ENCODE peak calls at places on chromosomes 13 and 19, in four cellular contexts. One of them, this sample, is unnamed.

GRCh38 chr13:31835932-31836331 is 96.6 kb downstream of the RXFP2 start:
- DNase-seq in GM12878: no peak
- DNase-seq in K562: no peak
- DNase-seq in HepG2: peak; percentile 5
- DNase-seq in this sample: no peak

GRCh38 chr19:13996928-13997636 is 9.0 kb downstream of the RFX1 start:
- DNase-seq in GM12878: no peak
- DNase-seq in K562: no peak
- DNase-seq in HepG2: no peak
- DNase-seq in this sample: no peak

GRCh38 chr13:25784119-25784518 is 267.7 kb downstream of the SHISA2 start:
- DNase-seq in GM12878: no peak
- DNase-seq in K562: no peak
- DNase-seq in HepG2: no peak
- DNase-seq in this sample: no peak

GRCh38 chr19:12733369-12733896 is 1.1 kb downstream of the TRIR start:
- DNase-seq in GM12878: no peak
- DNase-seq in K562: peak; percentile 71
- DNase-seq in HepG2: peak; percentile 44
- DNase-seq in this sample: no peak

GRCh38 chr13:76638882-76639281 is 247.3 kb downstream of the KCTD12 start:
- DNase-seq in GM12878: no peak
- DNase-seq in K562: no peak
- DNase-seq in HepG2: no peak
- DNase-seq in this sample: no peak

GRCh38 chr19:16052353-16052752 is 23.9 kb upstream of the TPM4 start:
- DNase-seq in GM12878: no peak
- DNase-seq in K562: no peak
- DNase-seq in HepG2: no peak
- DNase-seq in this sample: no peak

GRCh38 chr13:70841240-70842061 is 733.2 kb upstream of the KLHL1 start:
- DNase-seq in GM12878: no peak
- DNase-seq in K562: no peak
- DNase-seq in HepG2: no peak
- DNase-seq in this sample: no peak

GRCh38 chr13:66402546-66402945 is 827.6 kb downstream of the PCDH9 start:
- DNase-seq in GM12878: no peak
- DNase-seq in K562: no peak
- DNase-seq in HepG2: no peak
- DNase-seq in this sample: no peak

GRCh38 chr19:33771308-33772101 is 25.2 kb upstream of the KCTD15 start:
- DNase-seq in GM12878: no peak
- DNase-seq in K562: peak; percentile 78
- DNase-seq in HepG2: peak; percentile 50
- DNase-seq in this sample: peak; percentile 81

GRCh38 chr19:37655689-37656491 is 625 bp upstream of the ZFP30 start:
- DNase-seq in GM12878: peak; percentile 45
- DNase-seq in K562: peak; percentile 85
- DNase-seq in HepG2: peak; percentile 80
- DNase-seq in this sample: peak; percentile 82

GRCh38 chr13:106468207-106468606 is 67.3 kb downstream of the EFNB2 start:
- DNase-seq in GM12878: no peak
- DNase-seq in K562: no peak
- DNase-seq in HepG2: no peak
- DNase-seq in this sample: no peak

GRCh38 chr19:55373993-55374757 is 2.5 kb upstream of the TMEM190 start:
- DNase-seq in GM12878: no peak
- DNase-seq in K562: no peak
- DNase-seq in HepG2: no peak
- DNase-seq in this sample: no peak

GRCh38 chr13:81153478-81153877 is 812.6 kb upstream of the SPRY2 start:
- DNase-seq in GM12878: no peak
- DNase-seq in K562: no peak
- DNase-seq in HepG2: no peak
- DNase-seq in this sample: no peak

GRCh38 chr19:19406878-19407639 is 1.6 kb downstream of the GATAD2A start:
- DNase-seq in GM12878: no peak
- DNase-seq in K562: no peak
- DNase-seq in HepG2: peak; percentile 42
- DNase-seq in this sample: no peak

GRCh38 chr13:44649118-44649455 is 73.0 kb upstream of the TSC22D1 start:
- DNase-seq in GM12878: no peak
- DNase-seq in K562: no peak
- DNase-seq in HepG2: no peak
- DNase-seq in this sample: no peak

GRCh38 chr19:4633140-4633967 is 6.0 kb upstream of the TNFAIP8L1 start:
- DNase-seq in GM12878: peak; percentile 16
- DNase-seq in K562: peak; percentile 83
- DNase-seq in HepG2: peak; percentile 67
- DNase-seq in this sample: peak; percentile 80

GRCh38 chr19:21084343-21084742 is 2.3 kb downstream of the ZNF714 start:
- DNase-seq in GM12878: peak; percentile 12
- DNase-seq in K562: no peak
- DNase-seq in HepG2: no peak
- DNase-seq in this sample: no peak

GRCh38 chr13:51003642-51004041 is 94.1 kb downstream of the RNASEH2B start:
- DNase-seq in GM12878: no peak
- DNase-seq in K562: no peak
- DNase-seq in HepG2: no peak
- DNase-seq in this sample: no peak

GRCh38 chr19:4707956-4708650 is 15.5 kb downstream of the DPP9 start:
- DNase-seq in GM12878: no peak
- DNase-seq in K562: no peak
- DNase-seq in HepG2: no peak
- DNase-seq in this sample: no peak

GRCh38 chr13:65336916-65337315 is 1893.2 kb downstream of the PCDH9 start:
- DNase-seq in GM12878: no peak
- DNase-seq in K562: no peak
- DNase-seq in HepG2: no peak
- DNase-seq in this sample: no peak

GRCh38 chr19:14400913-14401312 is 18.2 kb downstream of the DDX39A start:
- DNase-seq in GM12878: peak; percentile 49
- DNase-seq in K562: no peak
- DNase-seq in HepG2: no peak
- DNase-seq in this sample: no peak

GRCh38 chr19:13060964-13061927 is 41.4 kb downstream of the LYL1 start:
- DNase-seq in GM12878: peak; percentile 11
- DNase-seq in K562: peak; percentile 84
- DNase-seq in HepG2: peak; percentile 70
- DNase-seq in this sample: peak; percentile 93

GRCh38 chr13:21075303-21076264 is 14.2 kb upstream of the LATS2 start:
- DNase-seq in GM12878: no peak
- DNase-seq in K562: no peak
- DNase-seq in HepG2: no peak
- DNase-seq in this sample: peak; percentile 76

GRCh38 chr19:11306337-11306736 is 10.4 kb downstream of the TSPAN16 start:
- DNase-seq in GM12878: no peak
- DNase-seq in K562: no peak
- DNase-seq in HepG2: no peak
- DNase-seq in this sample: no peak

GRCh38 chr13:39599842-39600241 is 3.2 kb downstream of the LHFPL6 start:
- DNase-seq in GM12878: no peak
- DNase-seq in K562: no peak
- DNase-seq in HepG2: no peak
- DNase-seq in this sample: no peak

GRCh38 chr19:12293771-12294307 is 844 bp downstream of the ZNF44 start:
- DNase-seq in GM12878: peak; percentile 51
- DNase-seq in K562: peak; percentile 71
- DNase-seq in HepG2: peak; percentile 93
- DNase-seq in this sample: peak; percentile 50

GRCh38 chr19:45146716-45147337 is 14.0 kb downstream of the NKPD1 start:
- DNase-seq in GM12878: no peak
- DNase-seq in K562: no peak
- DNase-seq in HepG2: no peak
- DNase-seq in this sample: no peak

GRCh38 chr19:28633223-28634030 is 579.5 kb downstream of the UQCRFS1 start:
- DNase-seq in GM12878: no peak
- DNase-seq in K562: peak; percentile 73
- DNase-seq in HepG2: no peak
- DNase-seq in this sample: peak; percentile 73

GRCh38 chr13:40550130-40550529 is 116.3 kb downstream of the FOXO1 start:
- DNase-seq in GM12878: no peak
- DNase-seq in K562: no peak
- DNase-seq in HepG2: peak; percentile 34
- DNase-seq in this sample: no peak

GRCh38 chr13:48873081-48873480 is 102.6 kb upstream of the FNDC3A start:
- DNase-seq in GM12878: no peak
- DNase-seq in K562: no peak
- DNase-seq in HepG2: no peak
- DNase-seq in this sample: no peak

GRCh38 chr13:48874165-48874564 is 101.5 kb upstream of the FNDC3A start:
- DNase-seq in GM12878: no peak
- DNase-seq in K562: no peak
- DNase-seq in HepG2: no peak
- DNase-seq in this sample: no peak

GRCh38 chr13:48876289-48876688 is 99.4 kb upstream of the FNDC3A start:
- DNase-seq in GM12878: no peak
- DNase-seq in K562: no peak
- DNase-seq in HepG2: no peak
- DNase-seq in this sample: no peak

GRCh38 chr13:48875071-48875470 is 100.6 kb upstream of the FNDC3A start:
- DNase-seq in GM12878: no peak
- DNase-seq in K562: no peak
- DNase-seq in HepG2: no peak
- DNase-seq in this sample: no peak

DNA sequence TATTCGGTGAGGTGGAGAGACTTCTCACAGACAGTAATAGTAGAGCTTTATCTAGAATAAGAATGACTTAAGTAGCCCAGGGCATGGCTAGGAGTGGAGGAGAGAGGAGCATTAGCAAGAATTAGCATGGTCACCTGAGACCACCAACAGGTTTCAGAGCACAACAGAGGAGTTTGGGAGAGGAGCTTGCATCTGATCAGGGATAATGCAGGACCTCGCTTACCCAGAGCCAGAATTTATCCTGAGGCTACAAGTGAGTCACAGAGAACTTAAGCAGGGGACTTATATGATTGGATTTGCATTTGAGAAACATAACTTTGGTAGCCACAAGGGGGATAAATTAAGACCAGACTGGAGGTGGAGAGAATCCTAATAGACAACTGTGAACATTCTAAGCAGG is 102.1 kb upstream of the FNDC3A start:
- DNase-seq in GM12878: no peak
- DNase-seq in K562: no peak
- DNase-seq in HepG2: no peak
- DNase-seq in this sample: peak; percentile 23
- TF ChIP-seq ETV6 in GM12878: no peak
- TF ChIP-seq ETV6 in K562: no peak
- TF ChIP-seq ETV6 in HepG2: no peak
- TF ChIP-seq ETV6 in this sample: no peak

DNA sequence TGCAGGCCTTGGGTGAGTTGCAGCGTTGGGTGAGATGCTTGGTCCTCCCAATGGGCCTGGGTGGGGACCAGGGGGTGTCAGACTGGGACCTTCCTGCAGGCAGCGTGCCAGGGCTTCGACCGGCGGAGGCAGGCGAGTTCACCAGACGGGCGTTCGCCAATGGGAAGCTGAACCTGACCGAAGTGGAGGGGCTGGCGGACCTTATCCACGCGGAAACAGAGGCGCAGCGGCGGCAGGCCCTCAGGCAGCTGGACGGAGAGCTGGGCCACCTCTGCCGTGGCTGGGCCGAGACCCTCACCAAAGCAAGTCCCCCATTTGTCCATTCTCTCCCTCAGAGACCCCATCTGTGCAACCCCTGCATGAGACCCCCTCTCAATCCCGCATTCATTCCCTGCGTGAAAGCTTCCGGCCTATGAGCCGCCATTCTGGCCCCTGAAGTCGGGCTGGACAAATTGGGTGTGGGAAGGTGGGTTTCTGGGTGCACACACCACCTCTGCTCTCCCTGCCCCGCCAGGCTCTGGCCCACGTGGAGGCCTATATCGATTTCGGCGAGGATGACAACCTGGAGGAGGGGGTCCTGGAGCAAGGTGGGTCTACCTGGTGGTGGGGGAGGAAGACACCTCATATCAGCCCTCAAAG is 1.2 kb downstream of the GTPBP3 start:
- DNase-seq in GM12878: no peak
- DNase-seq in K562: no peak
- DNase-seq in HepG2: no peak
- DNase-seq in this sample: no peak
- TF ChIP-seq NR2C2 in GM12878: no peak
- TF ChIP-seq NR2C2 in K562: no peak
- TF ChIP-seq NR2C2 in HepG2: no peak
- TF ChIP-seq NR2C2 in this sample: no peak

DNA sequence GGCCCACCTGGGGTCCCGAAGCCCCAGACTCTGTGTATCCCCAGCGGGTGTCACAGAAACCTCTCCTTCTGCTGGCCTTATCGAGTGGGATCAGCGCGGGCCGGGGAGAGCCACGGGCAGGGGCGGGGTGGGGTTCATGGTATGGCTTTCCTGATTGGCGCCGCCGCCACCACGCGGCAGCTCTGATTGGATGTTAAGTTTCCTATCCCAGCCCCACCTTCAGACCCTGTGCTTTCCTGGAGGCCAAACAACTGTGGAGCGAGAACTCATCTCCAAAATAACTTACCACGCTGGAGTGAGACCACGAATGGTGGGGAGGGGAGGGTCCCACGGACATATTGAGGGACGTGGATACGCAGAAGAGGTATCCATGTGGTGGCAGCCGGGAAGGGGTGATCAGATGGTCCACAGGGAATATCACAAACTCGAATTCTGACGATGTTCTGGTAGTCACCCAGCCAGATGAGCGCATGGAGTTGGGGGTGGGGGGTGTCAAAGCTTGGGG is 1.0 kb upstream of the ICAM5 start:
- DNase-seq in GM12878: no peak
- DNase-seq in K562: peak; percentile 94
- DNase-seq in HepG2: peak; percentile 77
- DNase-seq in this sample: peak; percentile 74
- TF ChIP-seq ETV6 in GM12878: no peak
- TF ChIP-seq ETV6 in K562: no peak
- TF ChIP-seq ETV6 in HepG2: no peak
- TF ChIP-seq ETV6 in this sample: no peak

DNA sequence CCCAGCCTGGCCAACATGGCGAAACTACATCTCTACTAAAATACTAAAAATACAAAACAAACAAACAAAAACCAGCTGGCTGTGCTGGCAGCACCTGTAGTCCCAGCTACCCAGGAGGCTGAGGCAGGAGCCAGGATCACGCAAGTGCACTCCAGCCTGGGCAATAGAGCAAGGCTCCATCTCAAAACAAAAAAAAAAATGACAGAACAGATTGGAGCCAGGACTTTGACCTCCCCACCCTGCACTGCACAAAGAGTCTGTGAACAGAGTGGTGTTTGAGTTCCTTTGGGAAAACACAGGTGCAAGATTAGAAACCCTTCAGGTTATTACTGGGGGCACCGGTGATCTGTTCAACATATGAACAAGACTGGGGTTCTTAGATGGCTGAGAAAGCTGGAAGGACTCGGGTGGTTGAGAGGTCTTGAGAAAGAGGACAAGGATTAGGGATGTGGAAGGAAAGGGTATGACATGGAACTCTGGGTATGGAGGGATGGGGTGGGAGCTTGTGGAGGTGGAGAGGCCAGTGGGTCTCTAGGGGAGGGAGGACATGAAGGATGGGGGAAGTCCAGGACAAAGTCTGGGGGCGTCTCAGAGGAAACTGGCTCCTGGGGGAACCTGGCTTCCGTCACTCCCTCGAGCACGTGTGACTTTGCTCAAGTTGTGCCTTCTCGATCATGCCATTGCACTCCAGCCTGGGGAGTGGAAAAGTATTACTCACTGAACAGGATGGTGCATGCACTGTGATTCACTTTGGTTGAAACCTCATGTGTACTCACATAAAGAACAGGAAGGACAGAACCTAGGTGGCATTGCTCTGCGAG is 25.9 kb downstream of the RCN3 start:
- DNase-seq in GM12878: no peak
- DNase-seq in K562: no peak
- DNase-seq in HepG2: peak; percentile 79
- DNase-seq in this sample: no peak
- TF ChIP-seq NR2C2 in GM12878: no peak
- TF ChIP-seq NR2C2 in K562: no peak
- TF ChIP-seq NR2C2 in HepG2: no peak
- TF ChIP-seq NR2C2 in this sample: no peak

This sample was measured in WTC11.